ENCODE peak calls at places on chromosome 9, in ten cellular contexts. One of them, this sample, is unnamed.

GRCh38 chr9:133826289-133827085 is 88.3 kb upstream of the SARDH start:
- DNase-seq in GM04503: no peak
- DNase-seq in mesothelial cell of epicardium: no peak
- DNase-seq in kidney: peak; percentile 77
- DNase-seq in IMR-90: peak; percentile 11
- DNase-seq in RWPE1: no peak
- DNase-seq in neuronal stem cell: no peak
- DNase-seq in stimulated activated CD4-positive, alpha-beta T cell treated with anti-CD3 and anti-CD28 coated beads, Interleukin-15, amount 100 ng/mL, for 1 hour: no peak
- DNase-seq in NCI-H2107: no peak
- DNase-seq in NCI-H1694: peak; percentile 24
- DNase-seq in this sample: no peak

GRCh38 chr9:135070198-135070951 is 17.1 kb upstream of the OLFM1 start:
- DNase-seq in mesothelial cell of epicardium: peak; percentile 12
- DNase-seq in neuronal stem cell: no peak
- DNase-seq in kidney: peak; percentile 49
- DNase-seq in GM04503: no peak
- DNase-seq in NCI-H2107: no peak
- DNase-seq in RWPE1: no peak
- DNase-seq in NCI-H1694: no peak
- DNase-seq in IMR-90: no peak
- DNase-seq in stimulated activated CD4-positive, alpha-beta T cell treated with anti-CD3 and anti-CD28 coated beads, Interleukin-15, amount 100 ng/mL, for 1 hour: no peak
- DNase-seq in this sample: no peak

GRCh38 chr9:1869843-1870242 is 145.3 kb upstream of the SMARCA2 start:
- DNase-seq in neuronal stem cell: peak; percentile 20
- DNase-seq in RWPE1: no peak
- DNase-seq in GM04503: no peak
- DNase-seq in mesothelial cell of epicardium: no peak
- DNase-seq in NCI-H2107: no peak
- DNase-seq in stimulated activated CD4-positive, alpha-beta T cell treated with anti-CD3 and anti-CD28 coated beads, Interleukin-15, amount 100 ng/mL, for 1 hour: no peak
- DNase-seq in IMR-90: no peak
- DNase-seq in NCI-H1694: peak; percentile 44
- DNase-seq in kidney: no peak
- DNase-seq in this sample: peak; percentile 3

GRCh38 chr9:133534346-133535284 is at the start of gene ADAMTSL2:
- DNase-seq in RWPE1: peak; percentile 36
- DNase-seq in stimulated activated CD4-positive, alpha-beta T cell treated with anti-CD3 and anti-CD28 coated beads, Interleukin-15, amount 100 ng/mL, for 1 hour: peak; percentile 28
- DNase-seq in IMR-90: peak; percentile 56
- DNase-seq in NCI-H1694: peak; percentile 24
- DNase-seq in kidney: peak; percentile 92
- DNase-seq in mesothelial cell of epicardium: peak; percentile 69
- DNase-seq in GM04503: no peak
- DNase-seq in neuronal stem cell: peak; percentile 44
- DNase-seq in NCI-H2107: peak; percentile 42
- DNase-seq in this sample: peak; percentile 62

GRCh38 chr9:4864234-4864661 is 71.5 kb downstream of the RCL1 start:
- DNase-seq in stimulated activated CD4-positive, alpha-beta T cell treated with anti-CD3 and anti-CD28 coated beads, Interleukin-15, amount 100 ng/mL, for 1 hour: no peak
- DNase-seq in RWPE1: no peak
- DNase-seq in mesothelial cell of epicardium: no peak
- DNase-seq in kidney: no peak
- DNase-seq in NCI-H1694: no peak
- DNase-seq in IMR-90: no peak
- DNase-seq in GM04503: no peak
- DNase-seq in NCI-H2107: no peak
- DNase-seq in neuronal stem cell: no peak
- DNase-seq in this sample: no peak

GRCh38 chr9:93093449-93094293 is 2.3 kb upstream of the CARD19 start:
- DNase-seq in NCI-H1694: no peak
- DNase-seq in stimulated activated CD4-positive, alpha-beta T cell treated with anti-CD3 and anti-CD28 coated beads, Interleukin-15, amount 100 ng/mL, for 1 hour: no peak
- DNase-seq in kidney: peak; percentile 82
- DNase-seq in mesothelial cell of epicardium: no peak
- DNase-seq in NCI-H2107: no peak
- DNase-seq in RWPE1: no peak
- DNase-seq in IMR-90: no peak
- DNase-seq in GM04503: no peak
- DNase-seq in neuronal stem cell: no peak
- DNase-seq in this sample: no peak

GRCh38 chr9:69200071-69200470 is 26.0 kb downstream of the TJP2 start:
- DNase-seq in neuronal stem cell: no peak
- DNase-seq in NCI-H1694: no peak
- DNase-seq in IMR-90: peak; percentile 55
- DNase-seq in stimulated activated CD4-positive, alpha-beta T cell treated with anti-CD3 and anti-CD28 coated beads, Interleukin-15, amount 100 ng/mL, for 1 hour: no peak
- DNase-seq in kidney: peak; percentile 77
- DNase-seq in RWPE1: peak; percentile 88
- DNase-seq in mesothelial cell of epicardium: no peak
- DNase-seq in GM04503: no peak
- DNase-seq in NCI-H2107: no peak
- DNase-seq in this sample: peak; percentile 13

GRCh38 chr9:136625101-136626065 is 37.3 kb upstream of the EGFL7 start:
- DNase-seq in NCI-H1694: peak; percentile 54
- DNase-seq in NCI-H2107: no peak
- DNase-seq in stimulated activated CD4-positive, alpha-beta T cell treated with anti-CD3 and anti-CD28 coated beads, Interleukin-15, amount 100 ng/mL, for 1 hour: no peak
- DNase-seq in mesothelial cell of epicardium: peak; percentile 73
- DNase-seq in RWPE1: peak; percentile 88
- DNase-seq in neuronal stem cell: no peak
- DNase-seq in GM04503: no peak
- DNase-seq in IMR-90: peak; percentile 31
- DNase-seq in kidney: peak; percentile 97
- DNase-seq in this sample: peak; percentile 79

GRCh38 chr9:128406848-128407391 is 13.7 kb upstream of the CERCAM start:
- DNase-seq in GM04503: no peak
- DNase-seq in kidney: no peak
- DNase-seq in neuronal stem cell: no peak
- DNase-seq in stimulated activated CD4-positive, alpha-beta T cell treated with anti-CD3 and anti-CD28 coated beads, Interleukin-15, amount 100 ng/mL, for 1 hour: no peak
- DNase-seq in IMR-90: peak; percentile 50
- DNase-seq in NCI-H2107: no peak
- DNase-seq in NCI-H1694: no peak
- DNase-seq in mesothelial cell of epicardium: no peak
- DNase-seq in RWPE1: no peak
- DNase-seq in this sample: peak; percentile 56

GRCh38 chr9:35882265-35882848 is 12.2 kb upstream of the OR13J1 start:
- DNase-seq in stimulated activated CD4-positive, alpha-beta T cell treated with anti-CD3 and anti-CD28 coated beads, Interleukin-15, amount 100 ng/mL, for 1 hour: peak; percentile 75
- DNase-seq in NCI-H1694: peak; percentile 82
- DNase-seq in mesothelial cell of epicardium: peak; percentile 79
- DNase-seq in RWPE1: peak; percentile 89
- DNase-seq in neuronal stem cell: peak; percentile 79
- DNase-seq in NCI-H2107: peak; percentile 59
- DNase-seq in IMR-90: peak; percentile 71
- DNase-seq in GM04503: no peak
- DNase-seq in kidney: peak; percentile 86
- DNase-seq in this sample: peak; percentile 76

GRCh38 chr9:130267930-130268329 is 2.4 kb downstream of the HMCN2 start:
- DNase-seq in NCI-H2107: no peak
- DNase-seq in kidney: no peak
- DNase-seq in GM04503: no peak
- DNase-seq in neuronal stem cell: no peak
- DNase-seq in mesothelial cell of epicardium: no peak
- DNase-seq in RWPE1: no peak
- DNase-seq in IMR-90: no peak
- DNase-seq in NCI-H1694: no peak
- DNase-seq in stimulated activated CD4-positive, alpha-beta T cell treated with anti-CD3 and anti-CD28 coated beads, Interleukin-15, amount 100 ng/mL, for 1 hour: no peak
- DNase-seq in this sample: no peak

GRCh38 chr9:10999646-11000045 is 386.8 kb upstream of the PTPRD start:
- DNase-seq in NCI-H2107: no peak
- DNase-seq in NCI-H1694: no peak
- DNase-seq in kidney: no peak
- DNase-seq in RWPE1: no peak
- DNase-seq in IMR-90: no peak
- DNase-seq in GM04503: no peak
- DNase-seq in mesothelial cell of epicardium: no peak
- DNase-seq in stimulated activated CD4-positive, alpha-beta T cell treated with anti-CD3 and anti-CD28 coated beads, Interleukin-15, amount 100 ng/mL, for 1 hour: no peak
- DNase-seq in neuronal stem cell: no peak
- DNase-seq in this sample: no peak

GRCh38 chr9:98083566-98084135 is 27.1 kb downstream of the NANS start:
- DNase-seq in kidney: no peak
- DNase-seq in GM04503: no peak
- DNase-seq in RWPE1: no peak
- DNase-seq in mesothelial cell of epicardium: no peak
- DNase-seq in NCI-H1694: no peak
- DNase-seq in IMR-90: no peak
- DNase-seq in neuronal stem cell: no peak
- DNase-seq in NCI-H2107: no peak
- DNase-seq in stimulated activated CD4-positive, alpha-beta T cell treated with anti-CD3 and anti-CD28 coated beads, Interleukin-15, amount 100 ng/mL, for 1 hour: no peak
- DNase-seq in this sample: no peak

GRCh38 chr9:8365029-8365428 is 565.5 kb upstream of the DMAC1 start:
- DNase-seq in NCI-H1694: no peak
- DNase-seq in GM04503: no peak
- DNase-seq in stimulated activated CD4-positive, alpha-beta T cell treated with anti-CD3 and anti-CD28 coated beads, Interleukin-15, amount 100 ng/mL, for 1 hour: no peak
- DNase-seq in kidney: no peak
- DNase-seq in NCI-H2107: no peak
- DNase-seq in IMR-90: peak; percentile 76
- DNase-seq in RWPE1: no peak
- DNase-seq in neuronal stem cell: no peak
- DNase-seq in mesothelial cell of epicardium: no peak
- DNase-seq in this sample: no peak

GRCh38 chr9:98409637-98410173 is 154.3 kb upstream of the TBC1D2 start:
- DNase-seq in GM04503: no peak
- DNase-seq in NCI-H2107: no peak
- DNase-seq in mesothelial cell of epicardium: no peak
- DNase-seq in IMR-90: no peak
- DNase-seq in neuronal stem cell: no peak
- DNase-seq in kidney: no peak
- DNase-seq in RWPE1: no peak
- DNase-seq in stimulated activated CD4-positive, alpha-beta T cell treated with anti-CD3 and anti-CD28 coated beads, Interleukin-15, amount 100 ng/mL, for 1 hour: no peak
- DNase-seq in NCI-H1694: no peak
- DNase-seq in this sample: no peak

GRCh38 chr9:135296783-135297715 is 182.5 kb upstream of the PPP1R26 start:
- DNase-seq in NCI-H2107: no peak
- DNase-seq in stimulated activated CD4-positive, alpha-beta T cell treated with anti-CD3 and anti-CD28 coated beads, Interleukin-15, amount 100 ng/mL, for 1 hour: no peak
- DNase-seq in kidney: peak; percentile 44
- DNase-seq in mesothelial cell of epicardium: no peak
- DNase-seq in IMR-90: no peak
- DNase-seq in neuronal stem cell: no peak
- DNase-seq in RWPE1: no peak
- DNase-seq in GM04503: no peak
- DNase-seq in NCI-H1694: no peak
- DNase-seq in this sample: no peak

GRCh38 chr9:136565075-136565721 is 19.4 kb upstream of the NOTCH1 start:
- DNase-seq in IMR-90: no peak
- DNase-seq in GM04503: no peak
- DNase-seq in NCI-H2107: no peak
- DNase-seq in NCI-H1694: no peak
- DNase-seq in stimulated activated CD4-positive, alpha-beta T cell treated with anti-CD3 and anti-CD28 coated beads, Interleukin-15, amount 100 ng/mL, for 1 hour: no peak
- DNase-seq in mesothelial cell of epicardium: no peak
- DNase-seq in RWPE1: no peak
- DNase-seq in neuronal stem cell: no peak
- DNase-seq in kidney: peak; percentile 85
- DNase-seq in this sample: peak; percentile 37

GRCh38 chr9:89604463-89605180 is at the start of gene GADD45G:
- DNase-seq in stimulated activated CD4-positive, alpha-beta T cell treated with anti-CD3 and anti-CD28 coated beads, Interleukin-15, amount 100 ng/mL, for 1 hour: peak; percentile 74
- DNase-seq in neuronal stem cell: peak; percentile 90
- DNase-seq in mesothelial cell of epicardium: peak; percentile 67
- DNase-seq in NCI-H1694: peak; percentile 87
- DNase-seq in IMR-90: peak; percentile 61
- DNase-seq in RWPE1: peak; percentile 93
- DNase-seq in NCI-H2107: peak; percentile 86
- DNase-seq in GM04503: no peak
- DNase-seq in kidney: peak; percentile 95
- DNase-seq in this sample: peak; percentile 68

GRCh38 chr9:14750871-14751270 is 28.3 kb upstream of the CER1 start:
- DNase-seq in GM04503: no peak
- DNase-seq in IMR-90: no peak
- DNase-seq in mesothelial cell of epicardium: no peak
- DNase-seq in NCI-H1694: no peak
- DNase-seq in RWPE1: no peak
- DNase-seq in neuronal stem cell: no peak
- DNase-seq in kidney: no peak
- DNase-seq in stimulated activated CD4-positive, alpha-beta T cell treated with anti-CD3 and anti-CD28 coated beads, Interleukin-15, amount 100 ng/mL, for 1 hour: no peak
- DNase-seq in NCI-H2107: no peak
- DNase-seq in this sample: no peak

GRCh38 chr9:131714161-131714646 is 25.7 kb downstream of the RAPGEF1 start:
- DNase-seq in NCI-H2107: no peak
- DNase-seq in mesothelial cell of epicardium: no peak
- DNase-seq in GM04503: peak; percentile 84
- DNase-seq in IMR-90: peak; percentile 91
- DNase-seq in RWPE1: peak; percentile 98
- DNase-seq in neuronal stem cell: no peak
- DNase-seq in kidney: no peak
- DNase-seq in NCI-H1694: no peak
- DNase-seq in stimulated activated CD4-positive, alpha-beta T cell treated with anti-CD3 and anti-CD28 coated beads, Interleukin-15, amount 100 ng/mL, for 1 hour: no peak
- DNase-seq in this sample: peak; percentile 90

GRCh38 chr9:11933926-11934325 is 759.3 kb upstream of the TYRP1 start:
- DNase-seq in stimulated activated CD4-positive, alpha-beta T cell treated with anti-CD3 and anti-CD28 coated beads, Interleukin-15, amount 100 ng/mL, for 1 hour: no peak
- DNase-seq in NCI-H2107: no peak
- DNase-seq in RWPE1: peak; percentile 31
- DNase-seq in kidney: no peak
- DNase-seq in mesothelial cell of epicardium: no peak
- DNase-seq in neuronal stem cell: no peak
- DNase-seq in GM04503: peak; percentile 10
- DNase-seq in NCI-H1694: no peak
- DNase-seq in IMR-90: peak; percentile 1
- DNase-seq in this sample: no peak

GRCh38 chr9:89168901-89169813 is 9.5 kb downstream of the SHC3 start:
- DNase-seq in GM04503: no peak
- DNase-seq in neuronal stem cell: no peak
- DNase-seq in kidney: no peak
- DNase-seq in mesothelial cell of epicardium: no peak
- DNase-seq in RWPE1: peak; percentile 46
- DNase-seq in stimulated activated CD4-positive, alpha-beta T cell treated with anti-CD3 and anti-CD28 coated beads, Interleukin-15, amount 100 ng/mL, for 1 hour: no peak
- DNase-seq in IMR-90: no peak
- DNase-seq in NCI-H2107: no peak
- DNase-seq in NCI-H1694: no peak
- DNase-seq in this sample: no peak

GRCh38 chr9:135887021-135887507 is 20.3 kb downstream of the CAMSAP1 start:
- DNase-seq in stimulated activated CD4-positive, alpha-beta T cell treated with anti-CD3 and anti-CD28 coated beads, Interleukin-15, amount 100 ng/mL, for 1 hour: no peak
- DNase-seq in IMR-90: peak; percentile 45
- DNase-seq in neuronal stem cell: no peak
- DNase-seq in NCI-H2107: no peak
- DNase-seq in kidney: no peak
- DNase-seq in NCI-H1694: no peak
- DNase-seq in mesothelial cell of epicardium: no peak
- DNase-seq in GM04503: no peak
- DNase-seq in RWPE1: no peak
- DNase-seq in this sample: peak; percentile 75